ENCODE peak calls at places on chromosomes 12 and 14, in eight cellular contexts. One of them, this sample, is unnamed.

GRCh38 chr14:103422981-103423600 is 37.9 kb downstream of the MARK3 start:
- DNase-seq in naive thymus-derived CD4-positive, alpha-beta T cell: no peak
- DNase-seq in cardiac muscle cell: no peak
- DNase-seq in endodermal cell: no peak
- DNase-seq in effector memory CD4-positive, alpha-beta T cell: no peak
- DNase-seq in uterus: no peak
- DNase-seq in A549: no peak
- DNase-seq in GM23248: peak; percentile 64
- DNase-seq in this sample: no peak

GRCh38 chr12:95838125-95838524 is 20.6 kb upstream of the SNRPF start:
- DNase-seq in naive thymus-derived CD4-positive, alpha-beta T cell: no peak
- DNase-seq in cardiac muscle cell: no peak
- DNase-seq in endodermal cell: no peak
- DNase-seq in effector memory CD4-positive, alpha-beta T cell: no peak
- DNase-seq in uterus: no peak
- DNase-seq in A549: peak; percentile 90
- DNase-seq in GM23248: peak; percentile 61
- DNase-seq in this sample: no peak

GRCh38 chr14:101821528-101821927 is 60.0 kb downstream of the PPP2R5C start:
- DNase-seq in naive thymus-derived CD4-positive, alpha-beta T cell: peak; percentile 89
- DNase-seq in cardiac muscle cell: no peak
- DNase-seq in endodermal cell: no peak
- DNase-seq in effector memory CD4-positive, alpha-beta T cell: peak; percentile 58
- DNase-seq in uterus: no peak
- DNase-seq in A549: no peak
- DNase-seq in GM23248: no peak
- DNase-seq in this sample: no peak

GRCh38 chr12:89636054-89636775 is 72.4 kb downstream of the ATP2B1 start:
- DNase-seq in naive thymus-derived CD4-positive, alpha-beta T cell: no peak
- DNase-seq in cardiac muscle cell: no peak
- DNase-seq in endodermal cell: no peak
- DNase-seq in effector memory CD4-positive, alpha-beta T cell: no peak
- DNase-seq in uterus: no peak
- DNase-seq in A549: peak; percentile 43
- DNase-seq in GM23248: peak; percentile 77
- DNase-seq in this sample: no peak

GRCh38 chr12:64083285-64084210 is 138.5 kb downstream of the KICS2 start:
- DNase-seq in naive thymus-derived CD4-positive, alpha-beta T cell: no peak
- DNase-seq in cardiac muscle cell: no peak
- DNase-seq in endodermal cell: no peak
- DNase-seq in effector memory CD4-positive, alpha-beta T cell: no peak
- DNase-seq in uterus: peak; percentile 92
- DNase-seq in A549: peak; percentile 72
- DNase-seq in GM23248: peak; percentile 94
- DNase-seq in this sample: no peak

GRCh38 chr14:30601579-30601916 is 20.6 kb upstream of the SCFD1 start:
- DNase-seq in naive thymus-derived CD4-positive, alpha-beta T cell: no peak
- DNase-seq in cardiac muscle cell: no peak
- DNase-seq in endodermal cell: no peak
- DNase-seq in effector memory CD4-positive, alpha-beta T cell: no peak
- DNase-seq in uterus: no peak
- DNase-seq in A549: no peak
- DNase-seq in GM23248: no peak
- DNase-seq in this sample: no peak

GRCh38 chr12:20646239-20646827 is 48.8 kb upstream of the SLCO1C1 start:
- DNase-seq in naive thymus-derived CD4-positive, alpha-beta T cell: no peak
- DNase-seq in cardiac muscle cell: peak; percentile 57
- DNase-seq in endodermal cell: no peak
- DNase-seq in effector memory CD4-positive, alpha-beta T cell: no peak
- DNase-seq in uterus: no peak
- DNase-seq in A549: peak; percentile 70
- DNase-seq in GM23248: peak; percentile 73
- DNase-seq in this sample: no peak

GRCh38 chr12:66050283-66050576 is 80.3 kb downstream of the LLPH start:
- DNase-seq in naive thymus-derived CD4-positive, alpha-beta T cell: no peak
- DNase-seq in cardiac muscle cell: no peak
- DNase-seq in endodermal cell: no peak
- DNase-seq in effector memory CD4-positive, alpha-beta T cell: no peak
- DNase-seq in uterus: no peak
- DNase-seq in A549: no peak
- DNase-seq in GM23248: no peak
- DNase-seq in this sample: no peak

DNA sequence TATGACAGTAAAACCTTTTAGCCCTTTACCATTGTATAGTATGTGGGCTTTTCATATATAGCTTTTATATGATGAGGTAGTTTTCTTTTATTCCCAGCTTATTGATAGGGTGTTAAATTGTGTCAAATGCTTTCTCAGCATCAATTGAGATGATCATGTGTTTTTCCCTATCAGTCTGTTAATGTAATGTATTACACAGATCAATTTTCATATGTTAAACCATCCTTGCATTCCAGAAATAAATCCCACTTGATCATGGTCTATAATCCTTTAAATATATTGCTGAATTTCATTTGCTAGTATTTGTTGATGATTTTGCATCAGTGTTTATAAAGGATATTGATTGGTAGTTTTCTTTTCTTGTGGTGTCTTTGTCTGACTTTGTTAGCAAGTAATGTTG is 603.9 kb downstream of the TRHDE start:
- DNase-seq in naive thymus-derived CD4-positive, alpha-beta T cell: no peak
- DNase-seq in cardiac muscle cell: no peak
- DNase-seq in endodermal cell: no peak
- DNase-seq in effector memory CD4-positive, alpha-beta T cell: no peak
- DNase-seq in uterus: no peak
- DNase-seq in A549: no peak
- DNase-seq in GM23248: no peak
- DNase-seq in this sample: no peak
- H3K9me3 ChIP-seq in naive thymus-derived CD4-positive, alpha-beta T cell: no peaks in the 10 kb centered on the region
- H3K9me3 ChIP-seq in cardiac muscle cell: no peaks in the 10 kb centered on the region
- H3K9me3 ChIP-seq in endodermal cell: peaks cover 33% of the 10 kb centered on the region
- H3K9me3 ChIP-seq in effector memory CD4-positive, alpha-beta T cell: peaks cover 4% of the 10 kb centered on the region
- H3K9me3 ChIP-seq in uterus: no peaks in the 10 kb centered on the region
- H3K9me3 ChIP-seq in A549: peaks cover 4% of the 10 kb centered on the region
- H3K9me3 ChIP-seq in GM23248: no peaks in the 10 kb centered on the region
- H3K9me3 ChIP-seq in this sample: peaks cover 4% of the 10 kb centered on the region

DNA sequence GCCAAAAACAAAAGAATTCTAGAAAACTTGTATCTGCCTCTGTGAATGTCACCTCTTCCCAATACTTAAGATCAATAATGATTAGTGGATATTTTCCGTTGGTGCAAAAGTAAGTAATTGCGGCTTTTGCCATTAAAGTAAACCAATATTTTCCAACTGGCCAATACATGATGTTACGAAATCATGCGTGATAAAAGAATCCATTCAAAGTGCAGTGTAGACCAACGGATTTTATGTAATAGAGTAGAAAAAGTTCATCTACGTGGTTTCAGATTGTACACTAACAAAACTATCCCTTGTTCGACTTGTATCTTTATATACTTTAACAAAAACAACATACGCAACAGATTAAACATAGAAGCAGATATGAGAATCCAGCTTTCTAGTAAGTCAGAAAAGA is 626 bp upstream of the ZNF268 start:
- DNase-seq in naive thymus-derived CD4-positive, alpha-beta T cell: no peak
- DNase-seq in cardiac muscle cell: no peak
- DNase-seq in endodermal cell: no peak
- DNase-seq in effector memory CD4-positive, alpha-beta T cell: no peak
- DNase-seq in uterus: no peak
- DNase-seq in A549: no peak
- DNase-seq in GM23248: no peak
- DNase-seq in this sample: no peak
- H3K9me3 ChIP-seq in naive thymus-derived CD4-positive, alpha-beta T cell: peaks cover 3% of the 10 kb centered on the region
- H3K9me3 ChIP-seq in cardiac muscle cell: no peaks in the 10 kb centered on the region
- H3K9me3 ChIP-seq in endodermal cell: peaks cover 86% of the 10 kb centered on the region
- H3K9me3 ChIP-seq in effector memory CD4-positive, alpha-beta T cell: no peaks in the 10 kb centered on the region
- H3K9me3 ChIP-seq in uterus: no peaks in the 10 kb centered on the region
- H3K9me3 ChIP-seq in A549: peaks cover 85% of the 10 kb centered on the region
- H3K9me3 ChIP-seq in GM23248: no peaks in the 10 kb centered on the region
- H3K9me3 ChIP-seq in this sample: peaks cover 6% of the 10 kb centered on the region

GRCh38 chr14:66939409-66939808 is 249.8 kb upstream of the GARIN2 start:
- DNase-seq in naive thymus-derived CD4-positive, alpha-beta T cell: no peak
- DNase-seq in cardiac muscle cell: no peak
- DNase-seq in endodermal cell: no peak
- DNase-seq in effector memory CD4-positive, alpha-beta T cell: no peak
- DNase-seq in uterus: no peak
- DNase-seq in A549: no peak
- DNase-seq in GM23248: no peak
- DNase-seq in this sample: no peak

GRCh38 chr14:66944872-66945271 is 244.4 kb upstream of the GARIN2 start:
- DNase-seq in naive thymus-derived CD4-positive, alpha-beta T cell: no peak
- DNase-seq in cardiac muscle cell: peak; percentile 10
- DNase-seq in endodermal cell: no peak
- DNase-seq in effector memory CD4-positive, alpha-beta T cell: no peak
- DNase-seq in uterus: no peak
- DNase-seq in A549: peak; percentile 64
- DNase-seq in GM23248: peak; percentile 44
- DNase-seq in this sample: no peak
- H3K9me3 ChIP-seq in naive thymus-derived CD4-positive, alpha-beta T cell: no peaks in the 10 kb centered on the region
- H3K9me3 ChIP-seq in cardiac muscle cell: no peaks in the 10 kb centered on the region
- H3K9me3 ChIP-seq in endodermal cell: peaks cover 80% of the 10 kb centered on the region
- H3K9me3 ChIP-seq in effector memory CD4-positive, alpha-beta T cell: peaks cover 31% of the 10 kb centered on the region
- H3K9me3 ChIP-seq in uterus: peaks cover 6% of the 10 kb centered on the region
- H3K9me3 ChIP-seq in A549: peaks cover 60% of the 10 kb centered on the region
- H3K9me3 ChIP-seq in GM23248: peaks cover 8% of the 10 kb centered on the region
- H3K9me3 ChIP-seq in this sample: peaks cover 8% of the 10 kb centered on the region

DNA sequence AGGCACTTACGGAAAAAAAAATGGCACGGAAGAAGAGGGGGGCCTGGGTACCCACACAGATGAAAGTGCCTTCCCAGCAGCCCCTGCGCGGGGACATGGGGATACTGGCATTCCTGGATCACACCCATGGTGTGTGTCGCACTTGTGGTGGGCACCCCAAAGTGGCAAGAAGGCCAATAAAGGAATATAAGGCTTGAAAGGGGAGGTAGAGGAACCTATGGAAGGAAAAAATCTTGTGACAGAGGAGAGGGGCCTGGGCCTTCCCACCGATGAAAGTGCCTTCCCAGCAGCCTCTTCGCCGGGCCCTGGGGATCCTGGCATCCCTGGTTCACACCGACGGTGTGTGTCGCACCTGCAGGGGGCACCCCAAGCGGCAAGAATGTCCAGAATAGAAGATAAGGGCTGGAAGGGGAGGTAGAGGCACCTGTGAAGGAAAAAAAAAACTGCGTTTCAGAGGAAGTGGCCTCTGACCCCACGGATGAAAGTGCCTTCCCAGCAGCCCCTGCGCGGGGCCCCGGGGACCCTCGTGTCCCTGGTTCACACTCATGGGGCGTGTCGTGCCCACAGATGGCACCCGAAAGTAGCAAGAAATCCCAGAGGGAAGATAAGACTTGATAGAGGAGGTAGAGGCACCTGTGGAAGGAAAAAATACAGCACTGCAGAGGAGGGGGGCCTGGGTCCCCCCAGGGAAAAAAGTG is 284.0 kb downstream of the ALG10 start:
- DNase-seq in naive thymus-derived CD4-positive, alpha-beta T cell: no peak
- DNase-seq in cardiac muscle cell: no peak
- DNase-seq in endodermal cell: no peak
- DNase-seq in effector memory CD4-positive, alpha-beta T cell: no peak
- DNase-seq in uterus: no peak
- DNase-seq in A549: no peak
- DNase-seq in GM23248: no peak
- DNase-seq in this sample: no peak
- H3K9me3 ChIP-seq in naive thymus-derived CD4-positive, alpha-beta T cell: no peaks in the 10 kb centered on the region
- H3K9me3 ChIP-seq in cardiac muscle cell: no peaks in the 10 kb centered on the region
- H3K9me3 ChIP-seq in endodermal cell: peaks cover 49% of the 10 kb centered on the region
- H3K9me3 ChIP-seq in effector memory CD4-positive, alpha-beta T cell: peaks cover 3% of the 10 kb centered on the region
- H3K9me3 ChIP-seq in uterus: no peaks in the 10 kb centered on the region
- H3K9me3 ChIP-seq in A549: no peaks in the 10 kb centered on the region
- H3K9me3 ChIP-seq in GM23248: no peaks in the 10 kb centered on the region
- H3K9me3 ChIP-seq in this sample: no peaks in the 10 kb centered on the region

This sample was measured in T-helper 17 cell.